ENCODE peak calls at places on chromosomes 5 and 9, in seven cellular contexts. R, M, F, D, U, V and Z are unnamed samples.

GRCh38 chr9:108282872-108283271 is 572.9 kb downstream of the ACTL7B start:
- DNase-seq in R (no peak), M (no peak), F (no peak), D (no peak), U (no peak), V (no peak), Z (no peak)

GRCh38 chr5:137190441-137190840 is 308.7 kb downstream of the SPOCK1 start:
- DNase-seq in R (no peak), M (no peak), F (no peak), D (no peak), U (no peak), V (no peak), Z (no peak)

GRCh38 chr9:18390393-18390792 is 83.6 kb upstream of the ADAMTSL1 start:
- DNase-seq in R (no peak), M (no peak), F (no peak), D (no peak), U (no peak), V (no peak), Z (no peak)

GRCh38 chr5:67520161-67520886 is 323.7 kb upstream of the CD180 start:
- DNase-seq in R (no peak), M (no peak), F (peak), D (peak), U (no peak), V (no peak), Z (no peak)

GRCh38 chr5:122704247-122705036 is 70.4 kb upstream of the SNX2 start:
- DNase-seq in R (no peak), M (no peak), F (peak), D (no peak), U (no peak), V (no peak), Z (no peak)

GRCh38 chr5:41985945-41986344 is 60.9 kb downstream of the FBXO4 start:
- DNase-seq in R (no peak), M (no peak), F (no peak), D (no peak), U (no peak), V (no peak), Z (no peak)

GRCh38 chr5:180799194-180799593 is 3.4 kb downstream of the MGAT1 start:
- DNase-seq in R (no peak), M (no peak), F (no peak), D (no peak), U (no peak), V (no peak), Z (peak)

GRCh38 chr5:147565524-147565923 is 55.7 kb upstream of the DPYSL3 start:
- DNase-seq in R (no peak), M (no peak), F (no peak), D (no peak), U (no peak), V (no peak), Z (no peak)

GRCh38 chr5:7828269-7828668 is 22.7 kb downstream of the CFAP90 start:
- DNase-seq in R (no peak), M (no peak), F (no peak), D (no peak), U (peak), V (no peak), Z (no peak)

GRCh38 chr9:136538599-136539426 is 7.0 kb downstream of the NOTCH1 start:
- DNase-seq in R (peak), M (peak), F (no peak), D (no peak), U (no peak), V (peak), Z (peak)